ENCODE peak calls at places on chromosomes 3 and 15, in nine cellular contexts. J, I, F, W, P, S, O, R and L are unnamed samples.

GRCh38 chr15:25056484-25057429 is 102.0 kb downstream of the SNRPN start:
- DNase-seq in J (no peak), I (no peak), F (no peak), W (no peak), P (no peak), S (no peak), O (no peak), R (no peak), L (no peak)

GRCh38 chr3:142000341-142000870 is 124.0 kb downstream of the ATP1B3 start:
- DNase-seq in J (no peak), I (no peak), F (no peak), W (peak; percentile 21), P (no peak), S (no peak), O (no peak), R (no peak), L (no peak)

GRCh38 chr15:36632196-36632595 is 52.8 kb downstream of the CDIN1 start:
- DNase-seq in J (peak; percentile 13), I (peak; percentile 36), F (peak; percentile 48), W (peak; percentile 67), P (no peak), S (no peak), O (no peak), R (no peak), L (peak; percentile 3)

GRCh38 chr3:7025581-7026300 is 164.8 kb downstream of the GRM7 start:
- DNase-seq in J (no peak), I (no peak), F (no peak), W (no peak), P (no peak), S (no peak), O (no peak), R (no peak), L (no peak)

GRCh38 chr15:80619677-80620076 is 75.4 kb upstream of the ABHD17C start:
- DNase-seq in J (no peak), I (no peak), F (no peak), W (no peak), P (no peak), S (no peak), O (no peak), R (no peak), L (no peak)

GRCh38 chr3:194134757-194135515 is 1.0 kb upstream of the HES1 start:
- DNase-seq in J (peak; percentile 95), I (peak; percentile 86), F (peak; percentile 100), W (peak; percentile 93), P (peak; percentile 76), S (peak; percentile 95), O (peak; percentile 85), R (no peak), L (peak; percentile 95)

GRCh38 chr15:65189102-65189740 is 4.1 kb upstream of the CLPX start:
- DNase-seq in J (peak; percentile 41), I (peak; percentile 54), F (peak; percentile 40), W (no peak), P (no peak), S (no peak), O (peak; percentile 22), R (peak; percentile 31), L (peak; percentile 91)

GRCh38 chr15:38471974-38472373 is 18.0 kb downstream of the FAM98B start:
- DNase-seq in J (no peak), I (no peak), F (no peak), W (no peak), P (no peak), S (no peak), O (no peak), R (no peak), L (no peak)

GRCh38 chr3:46393554-46394434 is 13.1 kb downstream of the CCR5AS start:
- DNase-seq in J (no peak), I (no peak), F (no peak), W (no peak), P (no peak), S (no peak), O (no peak), R (no peak), L (peak; percentile 56)

GRCh38 chr3:25830373-25831305 is 40.7 kb downstream of the OXSM start:
- DNase-seq in J (no peak), I (no peak), F (no peak), W (no peak), P (no peak), S (no peak), O (no peak), R (no peak), L (no peak)

GRCh38 chr15:62240121-62240520 is 75.0 kb upstream of the C2CD4B start:
- DNase-seq in J (no peak), I (no peak), F (no peak), W (no peak), P (no peak), S (no peak), O (no peak), R (no peak), L (no peak)

GRCh38 chr3:127442551-127442950 is 148.0 kb downstream of the TPRA1 start:
- DNase-seq in J (no peak), I (no peak), F (no peak), W (no peak), P (no peak), S (no peak), O (no peak), R (no peak), L (no peak)

GRCh38 chr3:10599444-10599843 is 94.1 kb upstream of the ATP2B2 start:
- DNase-seq in J (no peak), I (no peak), F (no peak), W (no peak), P (no peak), S (no peak), O (no peak), R (no peak), L (no peak)

GRCh38 chr15:64686130-64686735 is 89.2 kb downstream of the RBPMS2 start:
- DNase-seq in J (peak; percentile 23), I (peak; percentile 49), F (no peak), W (no peak), P (no peak), S (no peak), O (no peak), R (no peak), L (peak; percentile 86)

GRCh38 chr3:140917769-140918168 is 23.9 kb upstream of the SLC25A36 start:
- DNase-seq in J (no peak), I (no peak), F (no peak), W (no peak), P (no peak), S (no peak), O (no peak), R (no peak), L (no peak)

GRCh38 chr15:63236272-63236671 is 41.1 kb upstream of the APH1B start:
- DNase-seq in J (no peak), I (no peak), F (no peak), W (no peak), P (no peak), S (no peak), O (no peak), R (peak; percentile 96), L (no peak)

GRCh38 chr3:73164622-73165021 is 103.2 kb downstream of the EBLN2 start:
- DNase-seq in J (no peak), I (no peak), F (no peak), W (no peak), P (no peak), S (no peak), O (no peak), R (no peak), L (no peak)

GRCh38 chr15:45664451-45664850 is 29.6 kb downstream of the SQOR start:
- DNase-seq in J (no peak), I (no peak), F (no peak), W (no peak), P (no peak), S (no peak), O (no peak), R (no peak), L (no peak)

GRCh38 chr3:182083112-182083511 is 371.4 kb downstream of the SOX2 start:
- DNase-seq in J (no peak), I (no peak), F (no peak), W (peak; percentile 20), P (no peak), S (no peak), O (no peak), R (no peak), L (no peak)

GRCh38 chr3:184355261-184356012 is 6.0 kb downstream of the CLCN2 start:
- DNase-seq in J (no peak), I (no peak), F (no peak), W (no peak), P (no peak), S (no peak), O (no peak), R (no peak), L (no peak)

GRCh38 chr15:29140475-29141172 is 129.0 kb downstream of the NSMCE3 start:
- DNase-seq in J (no peak), I (no peak), F (no peak), W (no peak), P (no peak), S (no peak), O (no peak), R (no peak), L (no peak)

GRCh38 chr3:114447545-114447944 is 153.7 kb downstream of the TIGIT start:
- DNase-seq in J (no peak), I (no peak), F (no peak), W (no peak), P (no peak), S (no peak), O (no peak), R (no peak), L (no peak)

GRCh38 chr15:69556344-69556743 is 103.7 kb downstream of the RPLP1 start:
- DNase-seq in J (no peak), I (no peak), F (no peak), W (no peak), P (no peak), S (no peak), O (no peak), R (no peak), L (no peak)

GRCh38 chr3:7693976-7694375 is 807.6 kb upstream of the LMCD1 start:
- DNase-seq in J (no peak), I (no peak), F (no peak), W (no peak), P (no peak), S (no peak), O (no peak), R (no peak), L (no peak)

GRCh38 chr3:169710619-169711018 is 47.1 kb upstream of the MECOM start:
- DNase-seq in J (no peak), I (no peak), F (no peak), W (peak; percentile 13), P (no peak), S (no peak), O (no peak), R (peak; percentile 7), L (no peak)

GRCh38 chr15:62802612-62803011 is 239.9 kb upstream of the TPM1 start:
- DNase-seq in J (no peak), I (no peak), F (no peak), W (no peak), P (no peak), S (no peak), O (no peak), R (no peak), L (no peak)

GRCh38 chr3:37224879-37225278 is 50.5 kb upstream of the LRRFIP2 start:
- DNase-seq in J (no peak), I (no peak), F (no peak), W (no peak), P (no peak), S (no peak), O (no peak), R (no peak), L (no peak)

GRCh38 chr15:40755821-40756220 is 767 bp upstream of the RMDN3 start:
- DNase-seq in J (no peak), I (no peak), F (no peak), W (no peak), P (no peak), S (no peak), O (peak; percentile 39), R (no peak), L (no peak)

GRCh38 chr3:153528473-153528872 is 366.4 kb downstream of the RAP2B start:
- DNase-seq in J (no peak), I (no peak), F (no peak), W (no peak), P (no peak), S (no peak), O (no peak), R (no peak), L (no peak)

GRCh38 chr15:69976366-69976994 is 121.2 kb downstream of the TLE3 start:
- DNase-seq in J (peak; percentile 3), I (peak; percentile 44), F (peak; percentile 29), W (peak; percentile 7), P (peak; percentile 21), S (no peak), O (peak; percentile 55), R (no peak), L (peak; percentile 51)